ENCODE peak calls at places on chromosomes 7 and 10, in six cellular contexts. M is substantia nigra; T is stomach; B is right lobe of liver; C is central memory CD4-positive, alpha-beta T cell; L is psoas muscle. Z is an unnamed sample.

GRCh38 chr10:33157108-33157507 is 177.4 kb downstream of the NRP1 start:
- DNase-seq in M (no peak), T (no peak), B (no peak), C (no peak), L (no peak), Z (no peak)

GRCh38 chr10:56633876-56634452 is 272.9 kb upstream of the ZWINT start:
- DNase-seq in M (no peak), T (no peak), B (no peak), C (no peak), L (no peak), Z (no peak)

GRCh38 chr7:118995395-118995794 is 770.9 kb downstream of the ANKRD7 start:
- DNase-seq in M (no peak), T (no peak), B (no peak), C (no peak), L (no peak), Z (no peak)

GRCh38 chr7:35707422-35707821 is 12.5 kb upstream of the HERPUD2 start:
- DNase-seq in M (no peak), T (no peak), B (no peak), C (no peak), L (no peak), Z (no peak)

GRCh38 chr10:86730227-86730626 is 26.2 kb upstream of the BMPR1A start:
- DNase-seq in M (no peak), T (peak), B (peak), C (no peak), L (no peak), Z (no peak)

GRCh38 chr7:129990403-129991192 is 37.8 kb upstream of the UBE2H start:
- DNase-seq in M (no peak), T (no peak), B (peak), C (no peak), L (no peak), Z (peak)

GRCh38 chr7:33959676-33960075 is 54.3 kb downstream of the BMPER start:
- DNase-seq in M (no peak), T (no peak), B (no peak), C (no peak), L (no peak), Z (no peak)

GRCh38 chr7:92691578-92691977 is 101.4 kb upstream of the FAM133B start:
- DNase-seq in M (no peak), T (no peak), B (no peak), C (peak), L (no peak), Z (no peak)

GRCh38 chr10:26860026-26860541 is 674 bp downstream of the ABI1 start:
- DNase-seq in M (peak), T (peak), B (peak), C (peak), L (peak), Z (no peak)

GRCh38 chr7:34430456-34430855 is 227.6 kb upstream of the NPSR1 start:
- DNase-seq in M (no peak), T (no peak), B (no peak), C (no peak), L (no peak), Z (no peak)

GRCh38 chr7:29563590-29564454 is at the start of gene PRR15:
- DNase-seq in M (no peak), T (peak), B (peak), C (no peak), L (peak), Z (peak)

GRCh38 chr10:125127986-125128385 is 32.4 kb downstream of the CTBP2 start:
- DNase-seq in M (no peak), T (no peak), B (no peak), C (no peak), L (no peak), Z (no peak)

Z was measured in memory B cell.